ENCODE peak calls at places on chromosomes 3 and 15, in seven cellular contexts. D, I, Z, L, K, P and A are unnamed samples. For H3K36me3 and H3K27me3, the result is how much of the 10 kb centered on the place peaks cover.

GRCh38 chr3:135106445-135106844 is 311.4 kb downstream of the EPHB1 start:
- DNase-seq in D (no peak), I (no peak), Z (peak), L (no peak), K (no peak), P (no peak), A (peak)

GRCh38 chr15:82108489-82109078 is 62.8 kb upstream of the MEX3B start:
- DNase-seq in D (peak), I (peak), Z (peak), L (peak), K (peak), P (peak), A (peak)

GRCh38 chr3:97742036-97742435 is 22.5 kb upstream of the ARL6 start:
- DNase-seq in D (no peak), I (no peak), Z (no peak), L (no peak), K (no peak), P (no peak), A (no peak)

GRCh38 chr3:63862804-63863149 is 828 bp downstream of the THOC7 start:
- DNase-seq in D (no peak), I (no peak), Z (no peak), L (no peak), K (no peak), P (no peak), A (no peak)

GRCh38 chr3:36891651-36892268 is 53.1 kb downstream of the TRANK1 start:
- DNase-seq in D (peak), I (no peak), Z (no peak), L (no peak), K (no peak), P (peak), A (no peak)

GRCh38 chr3:153595186-153595815 is 433.3 kb downstream of the RAP2B start:
- DNase-seq in D (no peak), I (peak), Z (peak), L (no peak), K (peak), P (no peak), A (no peak)

GRCh38 chr15:51499379-51499976 is 123.1 kb downstream of the DMXL2 start:
- DNase-seq in D (no peak), I (no peak), Z (peak), L (no peak), K (peak), P (no peak), A (no peak)

GRCh38 chr15:32029409-32029861 is 880 bp upstream of the CHRNA7 start:
- DNase-seq in D (peak), I (no peak), Z (no peak), L (no peak), K (no peak), P (peak), A (peak)

GRCh38 chr3:187946031-187946691 is 200.9 kb upstream of the BCL6 start:
- DNase-seq in D (no peak), I (no peak), Z (no peak), L (no peak), K (no peak), P (no peak), A (no peak)

GRCh38 chr3:49132437-49133225 is at the start of gene LAMB2:
- DNase-seq in D (peak), I (no peak), Z (peak), L (no peak), K (peak), P (peak), A (peak)

GRCh38 chr3:188390775-188391443 is 237.0 kb downstream of the LPP start:
- DNase-seq in D (no peak), I (no peak), Z (no peak), L (no peak), K (no peak), P (no peak), A (no peak)

GRCh38 chr3:123076112-123076495 is 9.3 kb downstream of the PDIA5 start:
- DNase-seq in D (no peak), I (no peak), Z (no peak), L (no peak), K (no peak), P (no peak), A (no peak)

GRCh38 chr15:48754011-48754410 is 56.9 kb downstream of the CEP152 start:
- DNase-seq in D (no peak), I (no peak), Z (no peak), L (no peak), K (no peak), P (no peak), A (no peak)

GRCh38 chr3:182370949-182371348 is 422.4 kb upstream of the ATP11B start:
- DNase-seq in D (no peak), I (no peak), Z (no peak), L (no peak), K (peak), P (no peak), A (no peak)

GRCh38 chr3:194871143-194871863 is 185.6 kb downstream of the FAM43A start:
- DNase-seq in D (peak), I (no peak), Z (no peak), L (no peak), K (peak), P (peak), A (peak)

GRCh38 chr3:138089091-138089490 is 26.3 kb downstream of the DZIP1L start:
- DNase-seq in D (no peak), I (no peak), Z (no peak), L (no peak), K (no peak), P (no peak), A (no peak)

GRCh38 chr15:67105065-67105951 is 39.9 kb downstream of the SMAD3 start:
- DNase-seq in D (no peak), I (no peak), Z (peak), L (no peak), K (peak), P (no peak), A (peak)

GRCh38 chr3:126548556-126549466 is 9.9 kb downstream of the C3orf22 start:
- DNase-seq in D (no peak), I (no peak), Z (peak), L (no peak), K (no peak), P (peak), A (no peak)

GRCh38 chr3:105359098-105359762 is 7.5 kb upstream of the ALCAM start:
- DNase-seq in D (no peak), I (no peak), Z (no peak), L (no peak), K (no peak), P (no peak), A (peak)

GRCh38 chr3:85796140-85796539 is 837.4 kb downstream of the CADM2 start:
- DNase-seq in D (no peak), I (no peak), Z (no peak), L (no peak), K (no peak), P (no peak), A (no peak)

GRCh38 chr3:114803042-114803695 is 343.9 kb downstream of the ZBTB20 start:
- DNase-seq in D (no peak), I (no peak), Z (no peak), L (no peak), K (no peak), P (no peak), A (no peak)

GRCh38 chr3:11136116-11136515 is 18.2 kb upstream of the HRH1 start:
- DNase-seq in D (no peak), I (no peak), Z (no peak), L (no peak), K (no peak), P (no peak), A (peak)

GRCh38 chr3:136621628-136622027 is 130.6 kb downstream of the STAG1 start:
- DNase-seq in D (no peak), I (no peak), Z (no peak), L (no peak), K (no peak), P (no peak), A (no peak)

GRCh38 chr15:85396554-85396953 is 16.2 kb downstream of the AKAP13 start:
- DNase-seq in D (no peak), I (no peak), Z (no peak), L (no peak), K (no peak), P (no peak), A (no peak)

GRCh38 chr3:96209703-96210102 is 604.7 kb upstream of the EPHA6 start:
- DNase-seq in D (no peak), I (no peak), Z (no peak), L (no peak), K (no peak), P (no peak), A (no peak)

GRCh38 chr15:31157644-31158069 is 56.1 kb upstream of the TRPM1 start:
- DNase-seq in D (no peak), I (no peak), Z (no peak), L (no peak), K (no peak), P (no peak), A (no peak)

GRCh38 chr3:88005066-88005465 is 53.7 kb downstream of the CGGBP1 start:
- DNase-seq in D (no peak), I (peak), Z (no peak), L (no peak), K (peak), P (no peak), A (no peak)

GRCh38 chr3:52532517-52532837 is 1.2 kb downstream of the NT5DC2 start:
- DNase-seq in D (no peak), I (peak), Z (no peak), L (peak), K (no peak), P (peak), A (no peak)

GRCh38 chr3:81910244-81910852 is 148.9 kb upstream of the GBE1 start:
- DNase-seq in D (no peak), I (peak), Z (peak), L (no peak), K (peak), P (peak), A (no peak)

GRCh38 chr3:129837057-129837631 is 56.4 kb downstream of the TMCC1 start:
- DNase-seq in D (no peak), I (no peak), Z (no peak), L (no peak), K (no peak), P (no peak), A (no peak)

GRCh38 chr15:74841761-74842385 is 1.1 kb downstream of the ULK3 start:
- DNase-seq in D (no peak), I (no peak), Z (no peak), L (no peak), K (no peak), P (no peak), A (no peak)
- H3K36me3 ChIP-seq in D (under half), I (under half), Z (half or more), L (under half), K (under half), P (under half), A (under half)

DNA sequence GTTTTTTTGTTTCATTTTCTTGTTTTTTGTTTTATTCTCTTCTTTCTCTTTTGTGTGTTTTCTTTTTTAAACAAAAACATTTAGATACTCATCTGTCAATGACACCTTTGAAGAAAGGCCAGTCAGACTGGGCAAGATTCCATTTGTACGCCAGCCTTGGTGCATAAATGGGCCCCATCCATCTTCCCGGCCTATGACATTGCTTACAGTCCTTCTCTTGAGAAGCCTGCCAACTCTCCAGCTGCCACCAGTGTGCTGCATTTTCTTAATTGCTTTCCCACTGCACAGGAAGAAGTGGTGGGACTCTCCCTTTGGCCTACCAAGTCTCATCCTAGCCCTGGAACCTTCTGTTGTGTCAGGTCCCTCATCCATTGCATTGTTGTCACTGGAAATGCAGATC is 25.6 kb downstream of the LRTM1 start:
- DNase-seq in D (no peak), I (no peak), Z (no peak), L (no peak), K (no peak), P (no peak), A (no peak)
- H3K4me3 ChIP-seq in D (no peak), I (no peak), Z (no peak), L (no peak), K (no peak), P (no peak), A (no peak)

DNA sequence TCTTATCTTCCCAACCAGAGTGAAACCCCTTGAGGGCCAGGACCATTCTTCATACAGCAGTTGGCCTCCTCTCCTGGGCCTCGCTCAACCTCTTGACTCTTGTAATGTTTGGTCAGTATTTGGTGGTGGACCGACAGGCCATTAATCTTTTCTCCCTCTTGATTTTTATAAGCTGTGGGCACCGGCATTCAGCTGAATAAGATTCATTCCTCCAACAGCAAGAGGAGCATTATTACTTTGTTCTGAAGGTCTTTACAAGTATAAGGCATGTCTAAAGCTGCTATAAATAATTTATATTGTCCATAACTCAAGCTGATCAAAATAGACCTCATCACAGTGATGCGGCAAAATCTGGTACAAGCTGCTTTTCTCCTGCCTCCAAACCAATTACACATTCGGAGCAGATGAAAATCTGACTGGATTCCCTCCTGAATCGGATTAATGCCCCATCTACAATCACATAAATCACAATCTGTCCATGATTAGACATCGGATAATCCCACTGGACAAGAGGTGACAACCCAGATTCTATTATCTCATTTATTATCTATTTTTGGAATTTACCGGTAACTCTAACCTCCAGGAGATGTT is 8.4 kb upstream of the ISL2 start:
- DNase-seq in D (no peak), I (no peak), Z (no peak), L (no peak), K (no peak), P (no peak), A (no peak)
- H3K27me3 ChIP-seq in D (under half), I (under half), Z (under half), L (under half), K (under half), P (half or more), A (under half)

GRCh38 chr3:4819761-4820160 is 159.5 kb upstream of the BHLHE40 start:
- DNase-seq in D (no peak), I (no peak), Z (no peak), L (no peak), K (no peak), P (no peak), A (no peak)
- H3K36me3 ChIP-seq in D (under half), I (under half), Z (under half), L (under half), K (under half), P (under half), A (under half)

GRCh38 chr3:35529337-35529736 is 110.0 kb upstream of the ARPP21 start:
- DNase-seq in D (no peak), I (no peak), Z (no peak), L (no peak), K (no peak), P (no peak), A (no peak)
- H3K4me3 ChIP-seq in D (no peak), I (no peak), Z (no peak), L (no peak), K (no peak), P (no peak), A (no peak)

DNA sequence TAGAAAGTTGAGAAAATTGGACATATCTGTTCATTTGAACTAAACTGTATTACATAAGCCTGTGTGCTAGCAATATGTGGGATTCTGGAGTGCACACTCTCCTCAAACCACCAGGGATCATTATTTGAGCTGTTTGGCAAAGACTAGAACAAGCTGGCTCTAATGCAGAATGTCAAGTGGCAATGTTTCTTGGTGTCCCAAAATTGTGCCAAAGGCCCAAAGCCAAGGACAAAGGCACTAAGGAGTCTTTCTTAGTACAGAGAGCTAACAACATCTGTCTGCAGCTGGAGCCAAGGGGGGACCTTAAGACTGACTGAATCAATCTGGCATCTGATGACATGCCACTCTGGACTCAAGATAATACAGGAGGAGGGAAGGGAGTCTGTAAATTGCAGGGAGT is 76.7 kb upstream of the STRIT1 start:
- DNase-seq in D (peak), I (no peak), Z (no peak), L (no peak), K (no peak), P (no peak), A (no peak)
- H3K27me3 ChIP-seq in D (under half), I (under half), Z (under half), L (under half), K (under half), P (under half), A (under half)

GRCh38 chr3:142355692-142356091 is 92.1 kb downstream of the XRN1 start:
- DNase-seq in D (no peak), I (no peak), Z (no peak), L (no peak), K (no peak), P (no peak), A (no peak)

GRCh38 chr3:142354076-142354475 is 93.8 kb downstream of the XRN1 start:
- DNase-seq in D (no peak), I (no peak), Z (no peak), L (no peak), K (no peak), P (no peak), A (no peak)

GRCh38 chr3:142363936-142364467 is 83.8 kb downstream of the XRN1 start:
- DNase-seq in D (no peak), I (no peak), Z (no peak), L (no peak), K (no peak), P (no peak), A (no peak)

GRCh38 chr3:142356818-142357217 is 91.0 kb downstream of the XRN1 start:
- DNase-seq in D (no peak), I (no peak), Z (no peak), L (no peak), K (no peak), P (no peak), A (no peak)

GRCh38 chr3:142359367-142359766 is 88.5 kb downstream of the XRN1 start:
- DNase-seq in D (no peak), I (no peak), Z (no peak), L (no peak), K (no peak), P (no peak), A (no peak)
- H3K36me3 ChIP-seq in D (under half), I (half or more), Z (under half), L (under half), K (under half), P (under half), A (half or more)